ENCODE peak calls at places on chromosome 14, in ten cellular contexts. G is naive B cell; W is T-helper 9 cell; T is fibroblast of mammary gland; F is mesenchymal stem cell; Y is GM12865; L is mesendoderm; M is NCI-H774; O is activated CD8-positive, alpha-beta T cell treated with anti-CD3 and anti-CD28 coated beads, Interleukin-2, amount 10 ng/mL, durations not matched to agents 7 days and 5 days; U is NCI-H1105. R is an unnamed sample.
A peak's percentile ranks its signal among the peaks of the same experiment; 100 is the strongest.

GRCh38 chr14:39229222-39229543 is 4.5 kb upstream of the MIA2 start:
- DNase-seq in W (peak; percentile 7), L (peak; percentile 7), T (peak; percentile 53), O (peak; percentile 84), U (no peak), G (no peak), M (no peak), F (no peak), Y (peak; percentile 67), R (no peak)

GRCh38 chr14:71135911-71136310 is 228.7 kb downstream of the PCNX1 start:
- DNase-seq in T (no peak), Y (no peak), W (no peak), G (no peak), F (no peak), O (no peak), M (no peak), L (no peak), U (no peak), R (no peak)

GRCh38 chr14:51981218-51981854 is 8.0 kb upstream of the RTRAF start:
- DNase-seq in O (no peak), L (no peak), W (no peak), G (no peak), U (no peak), Y (peak; percentile 64), T (no peak), F (no peak), M (no peak), R (no peak)

GRCh38 chr14:84409435-84409834 is 1120.5 kb upstream of the FLRT2 start:
- DNase-seq in L (no peak), O (no peak), F (no peak), U (no peak), T (peak; percentile 10), Y (no peak), G (no peak), M (no peak), W (no peak), R (no peak)

GRCh38 chr14:89851031-89851430 is 103.5 kb downstream of the EFCAB11 start:
- DNase-seq in L (no peak), G (no peak), Y (no peak), U (peak; percentile 86), O (no peak), F (no peak), M (peak; percentile 51), W (no peak), T (no peak), R (no peak)

GRCh38 chr14:55094630-55095157 is 34.4 kb upstream of the LGALS3 start:
- DNase-seq in O (no peak), U (no peak), F (peak; percentile 79), Y (no peak), L (peak; percentile 49), T (peak; percentile 83), M (no peak), W (no peak), G (no peak), R (no peak)

GRCh38 chr14:89215166-89215940 is 201.7 kb downstream of the FOXN3 start:
- DNase-seq in T (no peak), L (no peak), M (no peak), G (no peak), F (no peak), O (no peak), W (no peak), U (no peak), Y (no peak), R (no peak)

GRCh38 chr14:94970937-94971730 is 186.2 kb downstream of the DICER1 start:
- DNase-seq in Y (no peak), M (no peak), O (no peak), L (no peak), G (no peak), T (peak; percentile 73), F (no peak), W (no peak), U (no peak), R (no peak)

GRCh38 chr14:35378638-35379568 is 25.6 kb downstream of the NFKBIA start:
- DNase-seq in F (peak; percentile 33), W (no peak), M (no peak), G (no peak), U (no peak), L (no peak), O (no peak), Y (no peak), T (peak; percentile 74), R (no peak)